ENCODE peak calls at places on chromosomes 6 and 20, in nine cellular contexts. W is GM04504; Y is HS-27A; M is amniotic stem cell; G is A549; J is Calu3; Z is mesothelial cell of epicardium; N is stromal cell of bone marrow; A is stimulated activated CD4-positive, alpha-beta T cell treated with anti-CD3 and anti-CD28 coated beads, Interleukin-15, amount 100 ng/mL, for 1 hour. I is an unnamed sample.

GRCh38 chr20:3786126-3786484 is 435 bp downstream of the CENPB start:
- DNase-seq in W (no peak), Y (no peak), M (no peak), G (peak), J (no peak), Z (no peak), N (no peak), A (no peak), I (peak)

GRCh38 chr6:55643868-55644267 is 64.9 kb upstream of the HMGCLL1 start:
- DNase-seq in W (no peak), Y (no peak), M (no peak), G (no peak), J (no peak), Z (no peak), N (peak), A (no peak), I (peak)

GRCh38 chr6:121573466-121573865 is 138.0 kb downstream of the GJA1 start:
- DNase-seq in W (no peak), Y (no peak), M (no peak), G (no peak), J (no peak), Z (no peak), N (no peak), A (no peak), I (no peak)

GRCh38 chr20:10557685-10558084 is 116.1 kb downstream of the JAG1 start:
- DNase-seq in W (no peak), Y (no peak), M (no peak), G (peak), J (no peak), Z (no peak), N (no peak), A (no peak), I (peak)

GRCh38 chr6:79841577-79842381 is 105.6 kb downstream of the ELOVL4 start:
- DNase-seq in W (no peak), Y (no peak), M (no peak), G (no peak), J (no peak), Z (no peak), N (no peak), A (no peak), I (no peak)

GRCh38 chr20:24989162-24989561 is 3.4 kb downstream of the APMAP start:
- DNase-seq in W (no peak), Y (no peak), M (no peak), G (no peak), J (no peak), Z (no peak), N (no peak), A (no peak), I (no peak)

GRCh38 chr20:45946149-45946970 is 11.9 kb downstream of the PCIF1 start:
- DNase-seq in W (no peak), Y (no peak), M (no peak), G (no peak), J (no peak), Z (no peak), N (peak), A (no peak), I (peak)

GRCh38 chr6:87660226-87660886 is 41.7 kb downstream of the AKIRIN2 start:
- DNase-seq in W (peak), Y (peak), M (no peak), G (no peak), J (no peak), Z (no peak), N (peak), A (no peak), I (peak)

GRCh38 chr6:136137008-136137689 is 113.0 kb downstream of the MTFR2 start:
- DNase-seq in W (no peak), Y (no peak), M (no peak), G (no peak), J (peak), Z (no peak), N (no peak), A (no peak), I (peak)

GRCh38 chr6:138986578-138986977 is 1.5 kb downstream of the REPS1 start:
- DNase-seq in W (no peak), Y (no peak), M (no peak), G (no peak), J (no peak), Z (no peak), N (no peak), A (no peak), I (peak)

GRCh38 chr20:50348118-50348517 is 157.5 kb downstream of the CEBPB start:
- DNase-seq in W (no peak), Y (no peak), M (no peak), G (no peak), J (no peak), Z (no peak), N (no peak), A (no peak), I (no peak)

GRCh38 chr20:59438201-59438600 is 137.8 kb downstream of the EDN3 start:
- DNase-seq in W (no peak), Y (no peak), M (no peak), G (no peak), J (no peak), Z (no peak), N (no peak), A (no peak), I (no peak)

GRCh38 chr6:126180585-126180984 is 159.3 kb upstream of the CENPW start:
- DNase-seq in W (peak), Y (peak), M (no peak), G (peak), J (peak), Z (no peak), N (peak), A (no peak), I (peak)

GRCh38 chr20:63775096-63775978 is 35.8 kb downstream of the SLC2A4RG start:
- DNase-seq in W (no peak), Y (no peak), M (no peak), G (no peak), J (no peak), Z (peak), N (peak), A (peak), I (no peak)

GRCh38 chr6:17476506-17476905 is 83.1 kb downstream of the CAP2 start:
- DNase-seq in W (no peak), Y (no peak), M (no peak), G (no peak), J (no peak), Z (no peak), N (no peak), A (no peak), I (no peak)

GRCh38 chr6:111861321-111861938 is 11.8 kb downstream of the FYN start:
- DNase-seq in W (no peak), Y (no peak), M (no peak), G (no peak), J (no peak), Z (no peak), N (no peak), A (no peak), I (no peak)

GRCh38 chr6:66772785-66773184 is 1065.8 kb upstream of the EYS start:
- DNase-seq in W (no peak), Y (no peak), M (no peak), G (no peak), J (no peak), Z (no peak), N (no peak), A (no peak), I (no peak)

GRCh38 chr20:57921701-57922482 is 212.1 kb upstream of the PMEPA1 start:
- DNase-seq in W (no peak), Y (no peak), M (no peak), G (no peak), J (no peak), Z (no peak), N (no peak), A (no peak), I (no peak)

GRCh38 chr6:26029857-26030653 is 57.2 kb upstream of the HFE start:
- DNase-seq in W (no peak), Y (no peak), M (no peak), G (no peak), J (no peak), Z (no peak), N (no peak), A (no peak), I (no peak)

GRCh38 chr6:4487538-4487937 is 288.7 kb upstream of the CDYL start:
- DNase-seq in W (no peak), Y (no peak), M (no peak), G (peak), J (peak), Z (no peak), N (no peak), A (no peak), I (peak)

I was measured in mammary epithelial cell.